ENCODE peak calls at places on chromosomes 2 and 18, in five cellular contexts. L is BJ, S is body of pancreas, Y is kidney epithelial cell, R is heart left ventricle. X is an unnamed sample. For H3K36me3 and H3K27me3, the result is how much of the 10 kb centered on the place peaks cover.

GRCh38 chr2:222423632-222424280 is 587 bp upstream of the SGPP2 start:
- DNase-seq in L (no peak), S (no peak), Y (peak), R (no peak), X (peak)

GRCh38 chr2:45388541-45389100 is 222.4 kb downstream of the SRBD1 start:
- DNase-seq in L (no peak), S (no peak), Y (no peak), R (no peak), X (no peak)

GRCh38 chr2:100416939-100417744 is at the start of gene CHST10:
- DNase-seq in L (no peak), S (peak), Y (no peak), R (peak), X (peak)

GRCh38 chr2:141105763-141106162 is 1025.1 kb downstream of the LRP1B start:
- DNase-seq in L (no peak), S (no peak), Y (no peak), R (no peak), X (no peak)

GRCh38 chr2:135762530-135762929 is 20.9 kb downstream of the UBXN4 start:
- DNase-seq in L (no peak), S (no peak), Y (no peak), R (no peak), X (no peak)

GRCh38 chr2:95314964-95315611 is 17.9 kb downstream of the KCNIP3 start:
- DNase-seq in L (no peak), S (peak), Y (no peak), R (no peak), X (no peak)

GRCh38 chr2:49661809-49662208 is 507.5 kb upstream of the FSHR start:
- DNase-seq in L (no peak), S (no peak), Y (no peak), R (no peak), X (no peak)

GRCh38 chr2:151260492-151261239 is 997 bp downstream of the RBM43 start:
- DNase-seq in L (no peak), S (peak), Y (no peak), R (no peak), X (peak)

GRCh38 chr2:215839816-215840215 is 173.5 kb downstream of the MREG start:
- DNase-seq in L (no peak), S (no peak), Y (no peak), R (no peak), X (no peak)

GRCh38 chr2:23564618-23564967 is 179.6 kb downstream of the KLHL29 start:
- DNase-seq in L (peak), S (no peak), Y (no peak), R (no peak), X (no peak)

GRCh38 chr2:60764736-60765534 is 8.9 kb downstream of the PAPOLG start:
- DNase-seq in L (no peak), S (no peak), Y (no peak), R (no peak), X (no peak)

GRCh38 chr2:118387509-118387908 is 299.2 kb downstream of the INSIG2 start:
- DNase-seq in L (peak), S (no peak), Y (peak), R (no peak), X (no peak)

GRCh38 chr2:228731517-228731916 is 539.6 kb downstream of the PID1 start:
- DNase-seq in L (peak), S (no peak), Y (peak), R (no peak), X (no peak)

GRCh38 chr2:211766689-211767088 is 771.9 kb downstream of the ERBB4 start:
- DNase-seq in L (no peak), S (peak), Y (no peak), R (no peak), X (no peak)

GRCh38 chr2:238224636-238225035 is 15.2 kb downstream of the HES6 start:
- DNase-seq in L (no peak), S (no peak), Y (no peak), R (no peak), X (no peak)

GRCh38 chr18:25076980-25077780 is 274.8 kb downstream of the ZNF521 start:
- DNase-seq in L (no peak), S (no peak), Y (no peak), R (no peak), X (no peak)

GRCh38 chr18:7221424-7222155 is 9.3 kb upstream of the LRRC30 start:
- DNase-seq in L (peak), S (peak), Y (peak), R (peak), X (no peak)

GRCh38 chr18:11885278-11885991 is 22.7 kb downstream of the MPPE1 start:
- DNase-seq in L (no peak), S (no peak), Y (no peak), R (no peak), X (no peak)

GRCh38 chr2:18369750-18370149 is 190.7 kb downstream of the RDH14 start:
- DNase-seq in L (no peak), S (no peak), Y (no peak), R (no peak), X (no peak)

GRCh38 chr2:242004902-242005230 is 135.3 kb downstream of the RTP5 start:
- DNase-seq in L (no peak), S (no peak), Y (no peak), R (no peak), X (no peak)

GRCh38 chr18:47215554-47216138 is 35.8 kb downstream of the SKOR2 start:
- DNase-seq in L (peak), S (peak), Y (peak), R (no peak), X (no peak)
- TF ChIP-seq CTCF in L (peak), S (peak), Y (peak), R (peak), X (peak)

DNA sequence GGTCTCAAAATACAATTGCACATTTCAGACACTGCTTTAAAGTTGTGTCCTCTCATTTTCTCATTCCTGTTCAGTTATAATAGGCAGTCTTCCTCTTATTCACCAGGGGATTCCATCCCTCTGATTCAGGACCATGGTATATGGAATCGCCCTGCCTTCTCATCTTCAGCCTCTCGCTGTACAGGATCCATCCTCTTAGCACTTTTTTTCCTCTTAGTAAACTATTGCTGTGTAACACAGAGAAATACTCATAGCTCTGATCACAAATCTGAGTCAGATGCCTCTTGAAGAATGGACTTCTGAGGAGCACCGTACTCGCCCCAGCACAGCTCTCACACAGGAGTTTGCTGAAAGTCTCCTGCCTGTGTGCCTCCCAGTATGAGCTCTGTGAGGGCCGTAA is 11.3 kb downstream of the RMP24 start:
- DNase-seq in L (peak), S (no peak), Y (no peak), R (no peak), X (no peak)
- H3K36me3 ChIP-seq in L (under half), S (under half), Y (under half), R (half or more), X (under half)

DNA sequence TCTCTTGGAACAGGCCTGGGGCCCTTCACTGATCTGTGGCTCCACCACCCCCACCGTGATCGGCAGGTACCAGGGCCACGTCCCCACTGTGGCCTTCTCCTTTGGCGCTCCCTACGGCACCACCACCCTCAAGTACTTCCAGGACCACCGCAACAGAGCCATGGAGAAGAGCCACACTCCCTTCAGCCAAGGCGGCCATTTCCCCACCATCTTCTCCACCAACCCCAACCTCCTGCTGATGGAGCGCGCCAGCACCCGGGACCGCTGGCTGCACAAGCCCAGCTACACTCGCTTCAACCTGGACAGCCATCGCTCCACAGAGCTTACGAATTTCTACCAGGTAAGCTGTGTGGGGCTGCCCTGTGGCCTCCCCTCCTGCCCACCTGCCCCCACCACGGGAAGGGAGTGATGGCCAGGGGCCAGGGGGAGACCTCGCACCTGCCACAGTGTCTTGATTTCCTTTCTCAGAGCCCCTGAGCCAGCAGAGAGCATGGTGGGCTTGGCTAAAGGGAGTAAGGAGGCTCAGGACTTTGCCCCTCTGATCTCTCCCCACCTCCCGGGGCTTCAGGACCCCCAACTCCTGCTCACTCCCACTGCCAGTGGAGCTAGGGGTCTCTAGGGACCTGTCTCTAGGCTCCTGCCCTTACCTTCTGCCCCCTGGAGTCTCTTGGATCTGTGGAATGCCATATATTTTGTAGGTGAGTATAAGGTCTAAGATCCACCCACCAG is 65.2 kb downstream of the CIB4 start:
- DNase-seq in L (no peak), S (no peak), Y (no peak), R (no peak), X (no peak)
- H3K27me3 ChIP-seq in L (under half), S (under half), Y (half or more), R (under half), X (under half)

DNA sequence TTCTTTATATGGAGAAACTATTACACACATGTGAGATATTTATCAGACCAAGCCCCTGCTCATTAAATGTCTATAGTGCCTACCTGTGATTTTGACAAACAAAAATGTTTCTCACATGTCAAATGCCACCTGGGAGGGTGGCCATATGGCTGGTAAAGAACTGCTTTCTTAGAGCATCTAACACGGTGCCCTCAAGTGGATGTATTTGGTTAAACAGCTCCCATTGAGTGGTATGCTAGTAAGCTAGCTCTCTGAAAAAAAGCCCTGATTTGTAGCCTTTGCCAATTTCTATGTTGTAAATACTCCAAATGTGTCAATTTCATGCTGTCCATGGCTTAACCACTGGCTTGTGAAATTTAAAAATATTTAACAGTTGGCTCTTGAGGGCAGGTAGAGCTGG is 94.6 kb downstream of the PMAIP1 start:
- DNase-seq in L (no peak), S (no peak), Y (no peak), R (no peak), X (no peak)
- TF ChIP-seq CTCF in L (peak), S (no peak), Y (no peak), R (no peak), X (peak)

DNA sequence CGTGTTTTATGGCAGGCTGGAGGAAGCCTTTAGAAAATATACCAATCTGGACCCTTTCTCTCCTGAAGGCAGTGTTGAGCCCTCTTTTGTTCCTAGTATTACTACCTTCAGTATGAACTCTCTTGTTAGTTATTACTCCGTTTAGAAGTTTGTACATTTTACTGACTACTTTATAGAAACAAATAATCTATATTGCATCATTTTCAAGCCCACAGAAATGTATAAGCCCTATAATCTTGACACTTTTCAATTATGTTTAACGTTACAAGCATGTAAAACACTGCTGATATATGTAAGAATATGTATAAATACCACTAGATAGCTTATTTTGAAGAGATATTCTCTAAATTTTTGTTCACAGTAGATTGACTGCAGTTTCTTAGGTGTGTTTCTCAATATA is 64.0 kb downstream of the SLC25A12 start:
- DNase-seq in L (no peak), S (no peak), Y (no peak), R (no peak), X (no peak)
- H3K36me3 ChIP-seq in L (under half), S (under half), Y (under half), R (half or more), X (under half)

X was measured in GM06990.